ENCODE peak calls at places on chromosomes 3 and 15, in seven cellular contexts. R is vagina, T is GM23338, O is transverse colon, Q is ascending aorta, B is endodermal cell, Y is RWPE2. I is an unnamed sample.
A peak's percentile ranks its signal among the peaks of the same experiment; 100 is the strongest.

GRCh38 chr3:27545061-27545460 is 60.9 kb upstream of the SLC4A7 start:
- DNase-seq in R (no peak), T (no peak), O (no peak), Q (no peak), B (no peak), Y (no peak), I (no peak)

GRCh38 chr15:40245666-40246065 is 6.8 kb downstream of the PAK6 start:
- DNase-seq in R (no peak), T (no peak), O (peak; percentile 5), Q (no peak), B (peak; percentile 47), Y (peak; percentile 73), I (no peak)

GRCh38 chr3:29384640-29385039 is 103.8 kb downstream of the RBMS3 start:
- DNase-seq in R (no peak), T (peak; percentile 33), O (no peak), Q (peak; percentile 67), B (peak; percentile 44), Y (no peak), I (no peak)

GRCh38 chr15:97177135-97177704 is 783.3 kb upstream of the ARRDC4 start:
- DNase-seq in R (no peak), T (peak; percentile 75), O (no peak), Q (no peak), B (peak; percentile 73), Y (no peak), I (no peak)

GRCh38 chr3:119257654-119258410 is 17.2 kb upstream of the B4GALT4 start:
- DNase-seq in R (no peak), T (no peak), O (peak; percentile 62), Q (no peak), B (no peak), Y (no peak), I (no peak)

GRCh38 chr15:89088605-89089315 is 504 bp downstream of the ABHD2 start:
- DNase-seq in R (no peak), T (peak; percentile 42), O (peak; percentile 36), Q (peak; percentile 76), B (no peak), Y (no peak), I (peak; percentile 39)

GRCh38 chr3:10930641-10931040 is 61.9 kb upstream of the SLC6A1 start:
- DNase-seq in R (no peak), T (no peak), O (no peak), Q (no peak), B (no peak), Y (peak; percentile 22), I (no peak)

GRCh38 chr3:152671998-152672649 is 162.8 kb upstream of the P2RY1 start:
- DNase-seq in R (no peak), T (no peak), O (no peak), Q (no peak), B (no peak), Y (no peak), I (no peak)

GRCh38 chr3:137259089-137259488 is 301.3 kb downstream of the IL20RB start:
- DNase-seq in R (no peak), T (no peak), O (no peak), Q (no peak), B (no peak), Y (no peak), I (no peak)

GRCh38 chr3:4982773-4983738 is 3.8 kb downstream of the BHLHE40 start:
- DNase-seq in R (no peak), T (no peak), O (no peak), Q (no peak), B (peak; percentile 60), Y (no peak), I (no peak)

GRCh38 chr3:66481071-66482001 is 19.5 kb downstream of the LRIG1 start:
- DNase-seq in R (no peak), T (no peak), O (no peak), Q (no peak), B (no peak), Y (no peak), I (no peak)
- H3K27ac ChIP-seq in R (peak overlapping the region; percentile 86), T (peak overlapping the region; percentile 39), O (peak overlapping the region; percentile 97), Q (peak overlapping the region; percentile 90), B (no peak overlapping the region), Y (no peak overlapping the region), I (peak overlapping the region; percentile 94)

DNA sequence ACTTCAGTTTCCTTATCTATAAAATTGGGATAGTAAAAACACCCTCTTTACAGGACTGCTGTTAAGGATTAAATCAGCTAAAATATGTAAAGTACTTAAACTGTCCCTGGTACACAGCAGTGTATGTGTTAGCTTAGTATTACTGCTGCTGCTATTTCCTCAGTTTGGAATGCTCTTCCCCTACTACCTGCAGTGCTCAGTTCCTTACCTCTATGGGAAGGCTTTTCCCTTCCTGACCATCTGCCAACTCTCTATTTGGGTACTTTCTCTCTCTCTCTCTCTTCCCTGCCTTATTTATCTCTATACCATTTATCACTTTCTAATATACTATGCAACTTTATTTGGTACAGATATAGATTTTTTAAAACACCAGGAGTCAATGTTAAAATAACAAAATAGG is 26.5 kb downstream of the KPNA4 start:
- DNase-seq in R (no peak), T (peak; percentile 17), O (no peak), Q (no peak), B (no peak), Y (no peak), I (no peak)
- H3K27ac ChIP-seq in R (no peak overlapping the region), T (no peak overlapping the region), O (no peak overlapping the region), Q (no peak overlapping the region), B (no peak overlapping the region), Y (no peak overlapping the region), I (no peak overlapping the region)

GRCh38 chr3:147397155-147397888 is 9.0 kb downstream of the ZIC4 start:
- DNase-seq in R (peak; percentile 70), T (peak; percentile 94), O (no peak), Q (no peak), B (peak; percentile 90), Y (no peak), I (no peak)

GRCh38 chr3:147394168-147394941 is 12.0 kb downstream of the ZIC4 start:
- DNase-seq in R (no peak), T (peak; percentile 56), O (no peak), Q (no peak), B (peak; percentile 67), Y (no peak), I (no peak)

GRCh38 chr3:147397911-147398809 is 8.2 kb downstream of the ZIC4 start:
- DNase-seq in R (peak; percentile 58), T (peak; percentile 90), O (no peak), Q (no peak), B (peak; percentile 80), Y (no peak), I (no peak)

GRCh38 chr3:147396709-147397046 is 9.7 kb downstream of the ZIC4 start:
- DNase-seq in R (no peak), T (no peak), O (no peak), Q (no peak), B (no peak), Y (no peak), I (no peak)

GRCh38 chr3:147395975-147396708 is 10.2 kb downstream of the ZIC4 start:
- DNase-seq in R (no peak), T (peak; percentile 73), O (no peak), Q (no peak), B (peak; percentile 84), Y (no peak), I (no peak)
- H3K27ac ChIP-seq in R (no peak overlapping the region), T (no peak overlapping the region), O (no peak overlapping the region), Q (no peak overlapping the region), B (peak overlapping the region; percentile 97), Y (no peak overlapping the region), I (peak overlapping the region; percentile 17)

GRCh38 chr15:100924436-100924835 is 5.3 kb downstream of the LRRK1 start:
- DNase-seq in R (no peak), T (no peak), O (no peak), Q (peak; percentile 49), B (no peak), Y (no peak), I (no peak)

GRCh38 chr15:100920516-100921135 is 1.5 kb downstream of the LRRK1 start:
- DNase-seq in R (no peak), T (no peak), O (no peak), Q (no peak), B (no peak), Y (peak; percentile 66), I (no peak)

GRCh38 chr15:100923902-100924301 is 4.7 kb downstream of the LRRK1 start:
- DNase-seq in R (no peak), T (no peak), O (no peak), Q (peak; percentile 49), B (no peak), Y (peak; percentile 67), I (no peak)

GRCh38 chr15:100923076-100923475 is 3.9 kb downstream of the LRRK1 start:
- DNase-seq in R (no peak), T (no peak), O (no peak), Q (no peak), B (no peak), Y (no peak), I (no peak)

GRCh38 chr15:100922192-100923040 is 3.3 kb downstream of the LRRK1 start:
- DNase-seq in R (no peak), T (no peak), O (no peak), Q (no peak), B (no peak), Y (no peak), I (no peak)
- H3K27ac ChIP-seq in R (no peak overlapping the region), T (no peak overlapping the region), O (peak overlapping the region; percentile 72), Q (no peak overlapping the region), B (no peak overlapping the region), Y (no peak overlapping the region), I (peak overlapping the region; percentile 51)

GRCh38 chr3:197478746-197479668 is 76.8 kb downstream of the BDH1 start:
- DNase-seq in R (no peak), T (no peak), O (no peak), Q (no peak), B (no peak), Y (no peak), I (peak; percentile 34)
- H3K27ac ChIP-seq in R (no peak overlapping the region), T (no peak overlapping the region), O (no peak overlapping the region), Q (no peak overlapping the region), B (no peak overlapping the region), Y (peak overlapping the region; percentile 24), I (no peak overlapping the region)

GRCh38 chr3:100107227-100107626 is 7.1 kb downstream of the FILIP1L start:
- DNase-seq in R (no peak), T (no peak), O (no peak), Q (no peak), B (no peak), Y (no peak), I (no peak)
- H3K27ac ChIP-seq in R (no peak overlapping the region), T (no peak overlapping the region), O (peak overlapping the region; percentile 48), Q (peak overlapping the region; percentile 70), B (no peak overlapping the region), Y (peak overlapping the region; percentile 75), I (no peak overlapping the region)

GRCh38 chr3:61829301-61830110 is 268.1 kb downstream of the PTPRG start:
- DNase-seq in R (no peak), T (peak; percentile 34), O (no peak), Q (no peak), B (no peak), Y (no peak), I (no peak)
- H3K27ac ChIP-seq in R (peak overlapping the region; percentile 18), T (peak overlapping the region; percentile 80), O (peak overlapping the region; percentile 8), Q (peak overlapping the region; percentile 83), B (no peak overlapping the region), Y (no peak overlapping the region), I (no peak overlapping the region)

DNA sequence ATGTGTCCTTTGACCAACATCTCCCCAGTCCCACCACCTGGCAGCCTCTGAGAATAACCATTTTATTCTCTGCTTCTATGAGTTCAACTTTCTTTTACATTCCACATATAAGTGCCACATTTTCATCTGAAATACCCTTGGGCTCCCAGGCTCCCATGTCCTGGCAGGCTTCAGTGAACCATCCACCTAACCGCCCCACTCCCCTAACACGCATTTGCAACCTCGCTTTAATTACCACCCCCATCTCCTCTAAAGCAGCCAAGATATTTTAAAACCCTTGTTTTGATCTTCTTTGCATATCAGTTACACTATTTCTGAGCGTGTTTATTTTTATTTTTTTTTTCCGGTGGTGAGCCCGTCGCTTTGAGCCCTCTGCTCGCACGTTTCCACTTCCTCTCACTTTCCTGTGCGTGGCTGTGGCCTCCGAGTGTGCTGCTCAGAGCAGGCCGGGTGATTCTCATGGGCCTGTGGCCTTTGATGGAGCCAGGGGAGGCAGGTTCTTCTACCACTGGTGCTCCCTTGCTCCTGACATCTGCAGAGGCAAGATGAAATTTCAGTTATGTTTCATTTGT is 195.4 kb upstream of the LPP start:
- DNase-seq in R (no peak), T (no peak), O (peak; percentile 33), Q (no peak), B (no peak), Y (no peak), I (no peak)
- H3K27ac ChIP-seq in R (no peak overlapping the region), T (no peak overlapping the region), O (no peak overlapping the region), Q (no peak overlapping the region), B (no peak overlapping the region), Y (no peak overlapping the region), I (no peak overlapping the region)